ENCODE peak calls at places on chromosomes 11 and 22, in five cellular contexts. One of them, this sample, is unnamed.

GRCh38 chr11:103947566-103947919 is 88.9 kb upstream of the DDI1 start:
- DNase-seq in A549: no peak
- DNase-seq in suprapubic skin: no peak
- DNase-seq in GM12892: no peak
- DNase-seq in body of pancreas: no peak
- DNase-seq in this sample: no peak

GRCh38 chr11:69213315-69213714 is 57.6 kb downstream of the SMIM38 start:
- DNase-seq in suprapubic skin: no peak
- DNase-seq in body of pancreas: no peak
- DNase-seq in A549: no peak
- DNase-seq in GM12892: no peak
- DNase-seq in this sample: no peak

GRCh38 chr22:36182056-36182455 is 19.6 kb downstream of the APOL4 start:
- DNase-seq in body of pancreas: no peak
- DNase-seq in A549: no peak
- DNase-seq in suprapubic skin: no peak
- DNase-seq in GM12892: no peak
- DNase-seq in this sample: no peak

GRCh38 chr22:36221799-36222751 is 17.3 kb downstream of the APOL2 start:
- DNase-seq in suprapubic skin: no peak
- DNase-seq in body of pancreas: peak; percentile 56
- DNase-seq in GM12892: no peak
- DNase-seq in A549: peak; percentile 19
- DNase-seq in this sample: no peak

GRCh38 chr11:8838248-8838647 is 72.7 kb upstream of the AKIP1 start:
- DNase-seq in GM12892: no peak
- DNase-seq in body of pancreas: no peak
- DNase-seq in suprapubic skin: no peak
- DNase-seq in A549: no peak
- DNase-seq in this sample: no peak

GRCh38 chr11:58788355-58789023 is 56.0 kb downstream of the GLYATL2 start:
- DNase-seq in body of pancreas: peak; percentile 67
- DNase-seq in A549: peak; percentile 6
- DNase-seq in GM12892: peak; percentile 1
- DNase-seq in suprapubic skin: no peak
- DNase-seq in this sample: no peak

GRCh38 chr11:122755941-122756340 is 82.4 kb upstream of the CRTAM start:
- DNase-seq in body of pancreas: no peak
- DNase-seq in suprapubic skin: no peak
- DNase-seq in A549: no peak
- DNase-seq in GM12892: no peak
- DNase-seq in this sample: no peak

GRCh38 chr22:38074181-38075104 is 9.5 kb downstream of the SLC16A8 start:
- DNase-seq in body of pancreas: no peak
- DNase-seq in GM12892: no peak
- DNase-seq in A549: no peak
- DNase-seq in suprapubic skin: no peak
- DNase-seq in this sample: no peak

GRCh38 chr11:45017329-45017728 is 66.6 kb upstream of the TP53I11 start:
- DNase-seq in suprapubic skin: no peak
- DNase-seq in A549: no peak
- DNase-seq in body of pancreas: no peak
- DNase-seq in GM12892: no peak
- DNase-seq in this sample: no peak

GRCh38 chr11:34644669-34645406 is 23.9 kb downstream of the EHF start:
- DNase-seq in GM12892: no peak
- DNase-seq in body of pancreas: no peak
- DNase-seq in suprapubic skin: no peak
- DNase-seq in A549: no peak
- DNase-seq in this sample: no peak

GRCh38 chr11:76824980-76825725 is 35.6 kb upstream of the ACER3 start:
- DNase-seq in suprapubic skin: no peak
- DNase-seq in GM12892: no peak
- DNase-seq in body of pancreas: no peak
- DNase-seq in A549: no peak
- DNase-seq in this sample: no peak

GRCh38 chr11:12769834-12770345 is 95.7 kb downstream of the TEAD1 start:
- DNase-seq in GM12892: no peak
- DNase-seq in body of pancreas: no peak
- DNase-seq in A549: peak; percentile 60
- DNase-seq in suprapubic skin: no peak
- DNase-seq in this sample: no peak

GRCh38 chr22:42173183-42173926 is 42.7 kb upstream of the CYP2D6 start:
- DNase-seq in A549: no peak
- DNase-seq in body of pancreas: no peak
- DNase-seq in GM12892: no peak
- DNase-seq in suprapubic skin: no peak
- DNase-seq in this sample: no peak

GRCh38 chr11:13016415-13016814 is 7.3 kb downstream of the RASSF10 start:
- DNase-seq in body of pancreas: no peak
- DNase-seq in A549: no peak
- DNase-seq in suprapubic skin: no peak
- DNase-seq in GM12892: no peak
- DNase-seq in this sample: no peak

GRCh38 chr22:19942071-19942885 is 660 bp upstream of the TXNRD2 start:
- DNase-seq in A549: peak; percentile 18
- DNase-seq in suprapubic skin: no peak
- DNase-seq in body of pancreas: no peak
- DNase-seq in GM12892: no peak
- DNase-seq in this sample: no peak

GRCh38 chr11:60786811-60787567 is 1.9 kb downstream of the MS4A10 start:
- DNase-seq in body of pancreas: peak; percentile 67
- DNase-seq in suprapubic skin: peak; percentile 34
- DNase-seq in A549: no peak
- DNase-seq in GM12892: no peak
- DNase-seq in this sample: no peak

GRCh38 chr11:94130589-94131362 is 2.1 kb downstream of the PANX1 start:
- DNase-seq in GM12892: no peak
- DNase-seq in body of pancreas: no peak
- DNase-seq in suprapubic skin: no peak
- DNase-seq in A549: no peak
- DNase-seq in this sample: no peak

GRCh38 chr22:32837142-32837541 is 35.6 kb downstream of the TIMP3 start:
- DNase-seq in A549: no peak
- DNase-seq in suprapubic skin: no peak
- DNase-seq in GM12892: no peak
- DNase-seq in body of pancreas: no peak
- DNase-seq in this sample: no peak

GRCh38 chr11:100849009-100849913 is 162.2 kb downstream of the ARHGAP42 start:
- DNase-seq in body of pancreas: no peak
- DNase-seq in GM12892: no peak
- DNase-seq in A549: no peak
- DNase-seq in suprapubic skin: no peak
- DNase-seq in this sample: no peak

GRCh38 chr11:122253541-122254317 is 137.7 kb upstream of the BLID start:
- DNase-seq in body of pancreas: peak; percentile 18
- DNase-seq in suprapubic skin: no peak
- DNase-seq in GM12892: no peak
- DNase-seq in A549: no peak
- DNase-seq in this sample: no peak

GRCh38 chr11:71082454-71082853 is 169.9 kb downstream of the SHANK2 start:
- DNase-seq in GM12892: no peak
- DNase-seq in A549: no peak
- DNase-seq in body of pancreas: no peak
- DNase-seq in suprapubic skin: no peak
- DNase-seq in this sample: no peak

GRCh38 chr11:40445391-40445790 is 1014.1 kb downstream of the LRRC4C start:
- DNase-seq in suprapubic skin: no peak
- DNase-seq in GM12892: no peak
- DNase-seq in A549: no peak
- DNase-seq in body of pancreas: no peak
- DNase-seq in this sample: no peak

GRCh38 chr11:66676279-66676919 is 1.3 kb downstream of the RBM4B start:
- DNase-seq in A549: no peak
- DNase-seq in GM12892: no peak
- DNase-seq in body of pancreas: no peak
- DNase-seq in suprapubic skin: no peak
- DNase-seq in this sample: no peak

GRCh38 chr11:66676931-66677598 is 622 bp downstream of the RBM4B start:
- DNase-seq in GM12892: no peak
- DNase-seq in suprapubic skin: no peak
- DNase-seq in body of pancreas: no peak
- DNase-seq in A549: no peak
- DNase-seq in this sample: no peak

GRCh38 chr11:66680966-66681645 is 3.4 kb upstream of the RBM4B start:
- DNase-seq in GM12892: no peak
- DNase-seq in suprapubic skin: no peak
- DNase-seq in body of pancreas: no peak
- DNase-seq in A549: no peak
- DNase-seq in this sample: no peak

GRCh38 chr11:66674964-66675602 is 2.6 kb downstream of the RBM4B start:
- DNase-seq in suprapubic skin: no peak
- DNase-seq in GM12892: no peak
- DNase-seq in body of pancreas: no peak
- DNase-seq in A549: no peak
- DNase-seq in this sample: no peak

GRCh38 chr11:66677599-66678375 is at the start of gene RBM4B:
- DNase-seq in suprapubic skin: peak; percentile 98
- DNase-seq in A549: peak; percentile 96
- DNase-seq in GM12892: peak; percentile 91
- DNase-seq in body of pancreas: peak; percentile 95
- DNase-seq in this sample: peak; percentile 81
- TF ChIP-seq POLR2A in suprapubic skin: no peak
- TF ChIP-seq POLR2A in A549: peak; percentile 66
- TF ChIP-seq POLR2A in GM12892: peak; percentile 84
- TF ChIP-seq POLR2A in body of pancreas: peak; percentile 63
- TF ChIP-seq POLR2A in this sample: peak; percentile 77

DNA sequence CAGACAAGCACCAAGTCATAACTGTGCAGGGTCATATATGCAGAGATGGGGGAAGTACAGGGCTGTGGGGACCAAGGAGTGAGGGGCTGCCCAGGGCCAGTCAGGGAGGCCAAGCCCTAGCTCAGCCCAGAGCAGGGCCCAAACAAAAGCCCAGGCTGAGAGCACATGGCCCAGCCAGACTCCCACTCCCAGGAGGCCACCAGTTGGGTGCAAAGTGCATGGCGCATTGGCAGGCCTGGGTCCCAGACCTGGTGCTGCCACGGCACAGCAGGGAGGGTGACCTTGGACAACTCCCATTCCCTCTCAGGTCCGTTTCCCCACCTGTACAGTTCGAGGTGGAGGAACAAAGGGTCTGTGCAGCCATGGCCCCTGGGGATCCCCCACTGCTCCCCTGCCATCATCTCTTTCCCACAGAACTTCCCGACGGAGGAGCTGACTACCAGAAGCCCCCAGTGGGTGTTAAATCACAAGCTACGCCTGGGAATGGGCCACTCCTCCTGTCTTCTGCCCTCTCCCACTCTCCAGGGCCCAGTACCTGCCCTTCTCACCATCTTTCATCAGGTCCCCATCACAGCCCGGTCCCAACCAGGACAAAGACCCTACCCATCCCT is 608 bp downstream of the NIPSNAP1 start:
- DNase-seq in body of pancreas: peak; percentile 50
- DNase-seq in A549: no peak
- DNase-seq in GM12892: peak; percentile 36
- DNase-seq in suprapubic skin: no peak
- DNase-seq in this sample: no peak
- TF ChIP-seq POLR2A in body of pancreas: no peak
- TF ChIP-seq POLR2A in A549: no peak
- TF ChIP-seq POLR2A in GM12892: no peak
- TF ChIP-seq POLR2A in suprapubic skin: no peak
- TF ChIP-seq POLR2A in this sample: no peak

DNA sequence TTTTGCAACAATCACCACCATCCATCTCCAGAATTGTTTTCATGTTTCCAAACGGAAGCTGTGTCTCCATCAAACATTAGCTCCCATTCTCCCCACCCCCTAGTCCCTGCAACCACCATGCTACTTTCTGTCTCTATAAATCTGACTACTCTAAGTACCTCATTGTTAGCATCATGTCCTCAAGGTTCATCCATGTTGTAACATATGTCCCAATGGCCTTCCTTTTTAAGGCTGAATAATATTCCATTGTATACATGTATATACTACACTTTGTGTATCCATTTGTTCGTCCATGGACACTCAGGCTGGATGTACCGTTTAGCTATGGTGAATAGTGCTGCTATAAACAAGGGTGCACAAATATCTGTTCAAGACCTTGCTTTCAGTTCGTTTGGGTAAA is 8.2 kb upstream of the DPF2 start:
- DNase-seq in A549: no peak
- DNase-seq in suprapubic skin: no peak
- DNase-seq in GM12892: no peak
- DNase-seq in body of pancreas: no peak
- DNase-seq in this sample: no peak
- TF ChIP-seq POLR2A in A549: no peak
- TF ChIP-seq POLR2A in suprapubic skin: no peak
- TF ChIP-seq POLR2A in GM12892: no peak
- TF ChIP-seq POLR2A in body of pancreas: no peak
- TF ChIP-seq POLR2A in this sample: no peak

GRCh38 chr22:50190182-50190951 is 4.7 kb downstream of the TRABD start:
- DNase-seq in suprapubic skin: peak; percentile 88
- DNase-seq in A549: peak; percentile 68
- DNase-seq in GM12892: peak; percentile 81
- DNase-seq in body of pancreas: peak; percentile 91
- DNase-seq in this sample: peak; percentile 81
- TF ChIP-seq POLR2A in suprapubic skin: no peak
- TF ChIP-seq POLR2A in A549: peak; percentile 31
- TF ChIP-seq POLR2A in GM12892: peak; percentile 78
- TF ChIP-seq POLR2A in body of pancreas: peak; percentile 68
- TF ChIP-seq POLR2A in this sample: peak; percentile 69